ENCODE peak calls at places on chromosome 6, in eight cellular contexts. One of them, this sample, is unnamed. For H3K4me1, the result is how much of the 10 kb centered on the place peaks cover.

GRCh38 chr6:111894272-111894671 is 21.0 kb upstream of the FYN start:
- DNase-seq in cardiac muscle cell: peak
- DNase-seq in ovary: no peak
- DNase-seq in uterus: no peak
- DNase-seq in CD8-positive, alpha-beta T cell: no peak
- DNase-seq in fibroblast of lung: peak
- DNase-seq in MM.1S: no peak
- DNase-seq in sigmoid colon: no peak
- DNase-seq in this sample: no peak

GRCh38 chr6:736657-737446 is 43.9 kb upstream of the EXOC2 start:
- DNase-seq in MM.1S: no peak
- DNase-seq in fibroblast of lung: no peak
- DNase-seq in ovary: no peak
- DNase-seq in uterus: no peak
- DNase-seq in CD8-positive, alpha-beta T cell: no peak
- DNase-seq in cardiac muscle cell: no peak
- DNase-seq in sigmoid colon: no peak
- DNase-seq in this sample: no peak

GRCh38 chr6:152309648-152310047 is 327.5 kb downstream of the SYNE1 start:
- DNase-seq in CD8-positive, alpha-beta T cell: peak
- DNase-seq in cardiac muscle cell: no peak
- DNase-seq in ovary: no peak
- DNase-seq in uterus: no peak
- DNase-seq in sigmoid colon: no peak
- DNase-seq in MM.1S: peak
- DNase-seq in fibroblast of lung: peak
- DNase-seq in this sample: peak

GRCh38 chr6:63636516-63636968 is 940 bp downstream of the PHF3 start:
- DNase-seq in sigmoid colon: no peak
- DNase-seq in ovary: peak
- DNase-seq in CD8-positive, alpha-beta T cell: peak
- DNase-seq in MM.1S: peak
- DNase-seq in fibroblast of lung: peak
- DNase-seq in uterus: peak
- DNase-seq in cardiac muscle cell: peak
- DNase-seq in this sample: peak

GRCh38 chr6:3421763-3422456 is 34.9 kb downstream of the SLC22A23 start:
- DNase-seq in MM.1S: no peak
- DNase-seq in ovary: no peak
- DNase-seq in cardiac muscle cell: peak
- DNase-seq in uterus: peak
- DNase-seq in sigmoid colon: no peak
- DNase-seq in fibroblast of lung: peak
- DNase-seq in CD8-positive, alpha-beta T cell: no peak
- DNase-seq in this sample: no peak

GRCh38 chr6:52512199-52512598 is 64.7 kb downstream of the TRAM2 start:
- DNase-seq in sigmoid colon: peak
- DNase-seq in cardiac muscle cell: peak
- DNase-seq in CD8-positive, alpha-beta T cell: no peak
- DNase-seq in MM.1S: no peak
- DNase-seq in fibroblast of lung: peak
- DNase-seq in uterus: peak
- DNase-seq in ovary: peak
- DNase-seq in this sample: no peak

GRCh38 chr6:43496370-43497128 is 13.6 kb downstream of the LRRC73 start:
- DNase-seq in CD8-positive, alpha-beta T cell: no peak
- DNase-seq in ovary: no peak
- DNase-seq in MM.1S: no peak
- DNase-seq in sigmoid colon: no peak
- DNase-seq in fibroblast of lung: peak
- DNase-seq in cardiac muscle cell: peak
- DNase-seq in uterus: no peak
- DNase-seq in this sample: peak

GRCh38 chr6:39599341-39599740 is 125.9 kb downstream of the KIF6 start:
- DNase-seq in cardiac muscle cell: no peak
- DNase-seq in MM.1S: peak
- DNase-seq in ovary: no peak
- DNase-seq in uterus: no peak
- DNase-seq in fibroblast of lung: no peak
- DNase-seq in CD8-positive, alpha-beta T cell: no peak
- DNase-seq in sigmoid colon: no peak
- DNase-seq in this sample: no peak

GRCh38 chr6:6002809-6003333 is 3.9 kb downstream of the NRN1 start:
- DNase-seq in cardiac muscle cell: no peak
- DNase-seq in uterus: no peak
- DNase-seq in ovary: no peak
- DNase-seq in CD8-positive, alpha-beta T cell: no peak
- DNase-seq in fibroblast of lung: no peak
- DNase-seq in sigmoid colon: no peak
- DNase-seq in MM.1S: no peak
- DNase-seq in this sample: no peak
- H3K4me3 ChIP-seq in cardiac muscle cell: no peak
- H3K4me3 ChIP-seq in uterus: no peak
- H3K4me3 ChIP-seq in ovary: no peak
- H3K4me3 ChIP-seq in CD8-positive, alpha-beta T cell: peak
- H3K4me3 ChIP-seq in fibroblast of lung: no peak
- H3K4me3 ChIP-seq in sigmoid colon: peak
- H3K4me3 ChIP-seq in MM.1S: peak
- H3K4me3 ChIP-seq in this sample: no peak

GRCh38 chr6:16716450-16716858 is 44.8 kb downstream of the ATXN1 start:
- DNase-seq in fibroblast of lung: no peak
- DNase-seq in CD8-positive, alpha-beta T cell: no peak
- DNase-seq in ovary: no peak
- DNase-seq in uterus: no peak
- DNase-seq in sigmoid colon: no peak
- DNase-seq in MM.1S: no peak
- DNase-seq in cardiac muscle cell: no peak
- DNase-seq in this sample: no peak

GRCh38 chr6:16719488-16719887 is 41.8 kb downstream of the ATXN1 start:
- DNase-seq in cardiac muscle cell: no peak
- DNase-seq in fibroblast of lung: no peak
- DNase-seq in ovary: no peak
- DNase-seq in MM.1S: no peak
- DNase-seq in sigmoid colon: no peak
- DNase-seq in uterus: no peak
- DNase-seq in CD8-positive, alpha-beta T cell: no peak
- DNase-seq in this sample: no peak

GRCh38 chr6:16718301-16718700 is 43.0 kb downstream of the ATXN1 start:
- DNase-seq in CD8-positive, alpha-beta T cell: no peak
- DNase-seq in MM.1S: no peak
- DNase-seq in uterus: no peak
- DNase-seq in cardiac muscle cell: no peak
- DNase-seq in ovary: no peak
- DNase-seq in fibroblast of lung: no peak
- DNase-seq in sigmoid colon: no peak
- DNase-seq in this sample: no peak

GRCh38 chr6:16720861-16721260 is 40.4 kb downstream of the ATXN1 start:
- DNase-seq in MM.1S: no peak
- DNase-seq in sigmoid colon: no peak
- DNase-seq in ovary: no peak
- DNase-seq in CD8-positive, alpha-beta T cell: no peak
- DNase-seq in uterus: no peak
- DNase-seq in fibroblast of lung: no peak
- DNase-seq in cardiac muscle cell: no peak
- DNase-seq in this sample: no peak

DNA sequence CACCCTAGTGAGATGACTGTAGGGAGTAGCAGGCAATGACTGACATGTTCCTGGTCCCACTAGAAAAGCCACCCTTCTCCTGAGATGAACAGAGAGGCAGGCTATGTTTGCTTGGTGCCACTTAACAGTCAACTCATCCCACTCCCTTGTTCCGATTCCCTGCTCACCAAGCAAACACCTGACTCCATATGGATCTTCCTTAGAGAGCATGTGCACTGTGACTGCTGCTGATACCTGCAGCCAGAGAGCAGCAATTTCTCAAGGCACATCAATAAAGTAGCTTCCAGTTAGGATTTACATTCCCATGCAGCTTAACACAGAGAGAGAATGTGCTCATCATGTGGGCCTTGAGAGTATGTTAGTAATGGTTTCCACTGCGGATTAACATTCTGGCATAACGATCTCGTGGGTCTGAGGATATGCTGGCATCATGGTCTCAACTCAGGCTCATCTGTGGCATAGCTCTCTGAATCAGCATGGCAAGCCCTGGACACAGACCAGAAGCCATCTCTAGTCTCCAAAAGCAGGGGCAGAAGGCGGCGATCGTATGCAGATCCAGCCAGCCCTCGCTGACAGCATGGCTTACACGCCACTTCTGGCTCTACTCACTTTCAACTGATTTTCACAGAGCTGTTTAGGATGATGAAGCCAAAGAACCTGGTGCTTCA is 43.9 kb downstream of the ATXN1 start:
- DNase-seq in sigmoid colon: no peak
- DNase-seq in cardiac muscle cell: no peak
- DNase-seq in ovary: no peak
- DNase-seq in CD8-positive, alpha-beta T cell: no peak
- DNase-seq in uterus: no peak
- DNase-seq in fibroblast of lung: no peak
- DNase-seq in MM.1S: no peak
- DNase-seq in this sample: no peak
- H3K4me1 ChIP-seq in sigmoid colon: half or more
- H3K4me1 ChIP-seq in cardiac muscle cell: under half
- H3K4me1 ChIP-seq in ovary: under half
- H3K4me1 ChIP-seq in CD8-positive, alpha-beta T cell: under half
- H3K4me1 ChIP-seq in uterus: under half
- H3K4me1 ChIP-seq in fibroblast of lung: under half
- H3K4me1 ChIP-seq in MM.1S: under half
- H3K4me1 ChIP-seq in this sample: under half

DNA sequence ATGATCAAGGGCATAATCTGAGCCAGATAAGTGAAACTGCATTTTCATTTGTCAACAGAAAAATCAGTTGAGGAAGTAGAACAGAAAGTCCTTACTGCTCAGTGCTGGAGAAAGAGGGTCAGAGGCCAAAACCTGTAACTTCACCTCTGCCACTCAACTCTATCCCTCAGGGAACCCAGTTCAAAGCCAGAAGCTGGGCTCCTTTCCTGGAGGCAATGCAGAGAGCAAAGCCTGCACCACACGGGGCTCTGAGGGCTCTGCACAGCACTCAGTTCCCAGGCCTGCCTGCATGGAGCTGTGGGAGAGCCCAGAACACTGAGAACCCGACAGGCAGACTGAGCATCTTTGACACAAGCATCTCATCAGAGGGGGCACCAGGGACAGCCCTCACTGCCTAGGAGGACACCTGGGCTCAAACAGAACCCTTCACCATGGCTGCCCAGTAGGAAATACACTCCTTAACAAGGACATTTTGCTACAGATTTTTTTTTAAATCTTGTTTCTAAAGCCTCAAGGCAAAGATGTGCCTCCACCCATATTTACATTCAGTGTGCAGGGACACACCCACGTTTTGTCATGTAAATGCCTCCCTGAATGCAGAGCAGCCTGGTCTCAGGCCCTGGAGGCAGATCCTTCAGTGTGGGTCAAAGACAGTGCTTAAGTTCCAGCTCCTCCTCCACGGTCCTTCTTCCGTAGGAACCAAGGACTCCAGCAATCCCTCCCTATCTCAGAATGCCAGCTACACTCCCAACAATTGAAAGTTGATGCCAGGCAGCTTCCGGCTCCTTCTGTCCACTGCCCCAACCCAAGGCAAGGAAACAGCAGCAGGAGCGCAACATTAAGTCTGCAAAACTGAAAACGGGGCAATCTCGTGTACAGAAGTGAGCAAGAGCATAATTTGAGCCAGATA is 6.6 kb downstream of the RNASET2 start:
- DNase-seq in ovary: no peak
- DNase-seq in cardiac muscle cell: no peak
- DNase-seq in CD8-positive, alpha-beta T cell: no peak
- DNase-seq in MM.1S: no peak
- DNase-seq in fibroblast of lung: no peak
- DNase-seq in sigmoid colon: no peak
- DNase-seq in uterus: no peak
- DNase-seq in this sample: peak
- H3K4me3 ChIP-seq in ovary: no peak
- H3K4me3 ChIP-seq in cardiac muscle cell: no peak
- H3K4me3 ChIP-seq in CD8-positive, alpha-beta T cell: no peak
- H3K4me3 ChIP-seq in MM.1S: peak
- H3K4me3 ChIP-seq in fibroblast of lung: no peak
- H3K4me3 ChIP-seq in sigmoid colon: no peak
- H3K4me3 ChIP-seq in uterus: no peak
- H3K4me3 ChIP-seq in this sample: peak

GRCh38 chr6:75422024-75422639 is 71.5 kb downstream of the FILIP1 start:
- DNase-seq in sigmoid colon: no peak
- DNase-seq in uterus: no peak
- DNase-seq in fibroblast of lung: no peak
- DNase-seq in MM.1S: no peak
- DNase-seq in CD8-positive, alpha-beta T cell: no peak
- DNase-seq in cardiac muscle cell: peak
- DNase-seq in ovary: no peak
- DNase-seq in this sample: no peak

GRCh38 chr6:75421316-75422023 is 72.1 kb downstream of the FILIP1 start:
- DNase-seq in CD8-positive, alpha-beta T cell: no peak
- DNase-seq in uterus: no peak
- DNase-seq in ovary: no peak
- DNase-seq in cardiac muscle cell: no peak
- DNase-seq in MM.1S: no peak
- DNase-seq in sigmoid colon: no peak
- DNase-seq in fibroblast of lung: no peak
- DNase-seq in this sample: no peak

GRCh38 chr6:75427342-75427741 is 66.3 kb downstream of the FILIP1 start:
- DNase-seq in cardiac muscle cell: no peak
- DNase-seq in fibroblast of lung: no peak
- DNase-seq in uterus: no peak
- DNase-seq in ovary: no peak
- DNase-seq in MM.1S: no peak
- DNase-seq in CD8-positive, alpha-beta T cell: no peak
- DNase-seq in sigmoid colon: no peak
- DNase-seq in this sample: no peak

GRCh38 chr6:75428204-75428603 is 65.4 kb downstream of the FILIP1 start:
- DNase-seq in fibroblast of lung: no peak
- DNase-seq in cardiac muscle cell: no peak
- DNase-seq in sigmoid colon: no peak
- DNase-seq in ovary: no peak
- DNase-seq in CD8-positive, alpha-beta T cell: no peak
- DNase-seq in MM.1S: no peak
- DNase-seq in uterus: no peak
- DNase-seq in this sample: no peak

DNA sequence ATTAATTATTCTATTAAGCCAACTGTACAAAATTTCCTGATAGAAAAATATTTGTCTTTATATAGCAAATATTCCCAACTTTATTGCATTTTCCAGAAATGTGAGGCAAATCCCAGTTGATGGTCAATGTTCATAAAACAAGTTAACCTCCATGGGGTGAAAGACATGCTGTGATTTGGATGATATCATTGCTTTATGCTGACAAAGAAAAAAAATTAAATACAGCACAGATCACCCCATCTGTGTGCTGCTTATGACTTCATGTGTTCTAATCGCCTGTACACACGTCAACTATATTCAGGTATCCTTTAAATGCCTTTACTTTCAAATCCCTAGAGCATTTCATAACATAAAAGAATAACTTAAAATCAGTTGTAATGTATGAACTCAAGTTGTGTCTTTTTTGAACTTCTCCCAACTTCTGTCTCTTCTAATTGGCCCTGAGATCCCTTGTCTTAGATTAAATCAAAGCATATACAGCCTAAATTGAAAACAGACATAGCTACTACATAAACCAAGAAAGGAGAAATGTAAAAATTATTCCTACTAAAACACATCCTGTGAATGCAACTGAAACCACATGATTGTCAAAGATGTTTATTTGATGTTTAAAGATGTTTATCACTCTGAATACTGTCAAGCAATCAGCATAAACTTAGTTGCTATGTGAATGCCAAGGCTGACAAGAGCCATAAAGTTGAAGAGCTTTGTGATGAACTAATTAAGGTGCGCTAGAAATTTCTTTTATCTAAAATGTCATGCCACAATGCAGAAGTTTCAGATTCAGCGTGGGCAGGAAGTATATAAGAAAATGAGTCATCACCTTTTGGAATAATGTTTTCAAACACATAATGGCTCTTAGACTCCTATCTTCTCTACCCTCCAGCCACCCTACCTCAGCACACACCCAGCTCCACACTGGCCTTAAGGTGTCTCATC is 68.7 kb downstream of the FILIP1 start:
- DNase-seq in CD8-positive, alpha-beta T cell: no peak
- DNase-seq in sigmoid colon: no peak
- DNase-seq in ovary: no peak
- DNase-seq in MM.1S: peak
- DNase-seq in cardiac muscle cell: no peak
- DNase-seq in uterus: no peak
- DNase-seq in fibroblast of lung: peak
- DNase-seq in this sample: no peak
- H3K4me1 ChIP-seq in CD8-positive, alpha-beta T cell: under half
- H3K4me1 ChIP-seq in sigmoid colon: half or more
- H3K4me1 ChIP-seq in ovary: under half
- H3K4me1 ChIP-seq in MM.1S: under half
- H3K4me1 ChIP-seq in cardiac muscle cell: under half
- H3K4me1 ChIP-seq in uterus: under half
- H3K4me1 ChIP-seq in fibroblast of lung: under half
- H3K4me1 ChIP-seq in this sample: under half